ENCODE peak calls at places on chromosomes 6 and 20, in six cellular contexts. W, O, F, T, X and K are unnamed samples.
A peak's percentile ranks its signal among the peaks of the same experiment; 100 is the strongest.

GRCh38 chr20:10519361-10520048 is 84.4 kb downstream of the SLX4IP start:
- DNase-seq in W (no peak), O (no peak), F (no peak), T (peak; percentile 28), X (no peak), K (no peak)

GRCh38 chr6:39753745-39754084 is 28.5 kb upstream of the KIF6 start:
- DNase-seq in W (no peak), O (no peak), F (no peak), T (no peak), X (no peak), K (no peak)

GRCh38 chr20:42974347-42974746 is 215.4 kb downstream of the PTPRT start:
- DNase-seq in W (no peak), O (no peak), F (no peak), T (no peak), X (no peak), K (no peak)

GRCh38 chr20:47574616-47575401 is 73.1 kb downstream of the NCOA3 start:
- DNase-seq in W (peak; percentile 13), O (no peak), F (no peak), T (no peak), X (no peak), K (no peak)

GRCh38 chr6:70412797-70413113 is 553 bp upstream of the FAM135A start:
- DNase-seq in W (peak; percentile 60), O (no peak), F (no peak), T (no peak), X (no peak), K (no peak)

GRCh38 chr6:156662025-156662445 is 115.1 kb upstream of the ARID1B start:
- DNase-seq in W (peak; percentile 82), O (peak; percentile 50), F (peak; percentile 87), T (no peak), X (peak; percentile 88), K (peak; percentile 80)

GRCh38 chr6:170174124-170174770 is 116.6 kb downstream of the DLL1 start:
- DNase-seq in W (no peak), O (no peak), F (no peak), T (no peak), X (peak; percentile 29), K (no peak)

GRCh38 chr6:11320914-11321549 is 88.6 kb upstream of the NEDD9 start:
- DNase-seq in W (no peak), O (no peak), F (no peak), T (no peak), X (no peak), K (no peak)

GRCh38 chr6:35370124-35370741 is 27.9 kb downstream of the PPARD start:
- DNase-seq in W (no peak), O (peak; percentile 65), F (no peak), T (no peak), X (no peak), K (no peak)

GRCh38 chr6:15399651-15400470 is 154.0 kb downstream of the JARID2 start:
- DNase-seq in W (no peak), O (no peak), F (peak; percentile 91), T (no peak), X (no peak), K (no peak)

GRCh38 chr6:134077301-134077700 is 24.9 kb upstream of the SLC2A12 start:
- DNase-seq in W (no peak), O (no peak), F (no peak), T (no peak), X (no peak), K (no peak)

GRCh38 chr6:2432258-2432657 is 186.9 kb upstream of the GMDS start:
- DNase-seq in W (no peak), O (no peak), F (no peak), T (no peak), X (no peak), K (no peak)

GRCh38 chr6:35036059-35036827 is 104.9 kb downstream of the TCP11 start:
- DNase-seq in W (no peak), O (no peak), F (no peak), T (no peak), X (no peak), K (no peak)

GRCh38 chr20:58623579-58624473 is 27.3 kb upstream of the STX16 start:
- DNase-seq in W (no peak), O (peak; percentile 68), F (peak; percentile 89), T (no peak), X (no peak), K (no peak)

GRCh38 chr6:131909408-131910218 is 41.6 kb downstream of the CCN2 start:
- DNase-seq in W (peak; percentile 92), O (peak; percentile 79), F (peak; percentile 66), T (no peak), X (peak; percentile 89), K (peak; percentile 83)

GRCh38 chr6:41167173-41167963 is 4.5 kb upstream of the TREM2 start:
- DNase-seq in W (peak; percentile 69), O (no peak), F (no peak), T (no peak), X (peak; percentile 72), K (peak; percentile 71)

GRCh38 chr6:120736740-120737139 is 597.5 kb downstream of the TBC1D32 start:
- DNase-seq in W (no peak), O (no peak), F (no peak), T (no peak), X (no peak), K (no peak)

GRCh38 chr20:59632426-59633113 is 28.2 kb downstream of the PHACTR3 start:
- DNase-seq in W (no peak), O (no peak), F (no peak), T (no peak), X (no peak), K (no peak)

GRCh38 chr6:159601211-159601610 is 91.8 kb downstream of the SOD2 start:
- DNase-seq in W (peak; percentile 24), O (no peak), F (no peak), T (no peak), X (no peak), K (no peak)

GRCh38 chr6:32436995-32437836 is 2.5 kb upstream of the HLA-DRA start:
- DNase-seq in W (no peak), O (no peak), F (no peak), T (peak; percentile 95), X (no peak), K (no peak)

GRCh38 chr6:111604259-111605099 is 1.2 kb downstream of the TRAF3IP2 start:
- DNase-seq in W (peak; percentile 57), O (no peak), F (no peak), T (no peak), X (peak; percentile 58), K (no peak)

GRCh38 chr6:345747-346388 is 45.7 kb upstream of the IRF4 start:
- DNase-seq in W (no peak), O (no peak), F (no peak), T (no peak), X (no peak), K (no peak)

GRCh38 chr20:61829526-61829925 is 236.2 kb downstream of the TAF4 start:
- DNase-seq in W (no peak), O (no peak), F (no peak), T (no peak), X (no peak), K (no peak)

GRCh38 chr20:41748051-41748450 is 129.9 kb upstream of the CHD6 start:
- DNase-seq in W (no peak), O (no peak), F (no peak), T (no peak), X (no peak), K (peak; percentile 17)

GRCh38 chr6:24581084-24581669 is 64.8 kb downstream of the KIAA0319 start:
- DNase-seq in W (peak; percentile 93), O (peak; percentile 76), F (peak; percentile 64), T (no peak), X (peak; percentile 88), K (peak; percentile 85)

GRCh38 chr6:111992851-111993250 is 61.1 kb upstream of the CCN6 start:
- DNase-seq in W (no peak), O (no peak), F (no peak), T (no peak), X (no peak), K (no peak)

GRCh38 chr6:123913858-123914257 is 110.2 kb downstream of the NKAIN2 start:
- DNase-seq in W (no peak), O (no peak), F (no peak), T (no peak), X (no peak), K (no peak)

GRCh38 chr6:123909989-123910388 is 106.3 kb downstream of the NKAIN2 start:
- DNase-seq in W (no peak), O (no peak), F (no peak), T (no peak), X (no peak), K (no peak)

GRCh38 chr6:123904228-123904627 is 100.6 kb downstream of the NKAIN2 start:
- DNase-seq in W (no peak), O (no peak), F (no peak), T (no peak), X (no peak), K (no peak)

GRCh38 chr6:123908813-123909212 is 105.1 kb downstream of the NKAIN2 start:
- DNase-seq in W (no peak), O (no peak), F (no peak), T (no peak), X (no peak), K (no peak)
- TF ChIP-seq CREB1 in W (no peak), O (no peak), F (no peak), T (no peak), X (no peak), K (no peak)

GRCh38 chr6:49462071-49462470 is 982 bp downstream of the MMUT start:
- DNase-seq in W (no peak), O (no peak), F (no peak), T (no peak), X (no peak), K (no peak)

GRCh38 chr6:49453221-49453620 is 9.8 kb downstream of the MMUT start:
- DNase-seq in W (peak; percentile 45), O (peak; percentile 6), F (no peak), T (no peak), X (no peak), K (no peak)

GRCh38 chr6:49454787-49455709 is 8.0 kb downstream of the MMUT start:
- DNase-seq in W (no peak), O (no peak), F (no peak), T (no peak), X (no peak), K (no peak)

GRCh38 chr6:49462599-49462926 is 490 bp downstream of the MMUT start:
- DNase-seq in W (peak; percentile 4), O (no peak), F (peak; percentile 26), T (no peak), X (no peak), K (no peak)

GRCh38 chr6:49457771-49458170 is 5.3 kb downstream of the MMUT start:
- DNase-seq in W (no peak), O (no peak), F (no peak), T (no peak), X (no peak), K (no peak)
- TF ChIP-seq CREB1 in W (no peak), O (no peak), F (no peak), T (no peak), X (no peak), K (no peak)

GRCh38 chr6:30888472-30889137 is 4.3 kb downstream of the DDR1 start:
- DNase-seq in W (no peak), O (no peak), F (peak; percentile 73), T (no peak), X (no peak), K (peak; percentile 5)
- TF ChIP-seq CREB1 in W (no peak), O (no peak), F (no peak), T (no peak), X (no peak), K (no peak)

DNA sequence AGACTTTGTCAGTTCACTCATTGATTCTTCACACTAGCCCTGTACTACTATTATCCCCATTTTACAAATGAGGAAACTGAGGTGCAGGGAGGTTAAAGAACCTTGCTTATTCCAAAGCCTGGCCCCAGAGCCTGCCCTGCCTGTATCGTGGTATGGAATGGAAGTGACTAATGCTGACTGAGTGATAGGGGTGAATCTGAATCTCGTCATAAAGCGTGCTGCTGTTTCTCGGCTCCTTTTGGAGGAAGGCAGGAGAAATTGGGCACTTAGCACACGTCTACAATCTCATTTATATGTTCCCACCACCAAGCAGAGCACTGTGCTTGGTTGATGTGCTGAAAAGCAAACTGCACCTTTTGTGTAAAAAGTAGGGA is 17.1 kb downstream of the GFRA4 start:
- DNase-seq in W (no peak), O (no peak), F (no peak), T (no peak), X (peak; percentile 17), K (no peak)
- TF ChIP-seq CREB1 in W (no peak), O (no peak), F (no peak), T (no peak), X (no peak), K (no peak)